ENCODE peak calls at places on chromosomes 5 and 9, in nine cellular contexts. O is activated naive CD8-positive, alpha-beta T cell treated with anti-CD3 and anti-CD28 coated beads for 36 hours; R is heart left ventricle; Y is adrenal gland; J is non-pigmented ciliary epithelial cell; N is brain microvascular endothelial cell; W is left kidney; E is dermis blood vessel endothelial cell; U is activated gamma-delta T cell. K is an unnamed sample.

GRCh38 chr9:107932036-107932435 is 442.5 kb upstream of the KLF4 start:
- DNase-seq in N (peak; percentile 18), W (no peak), Y (no peak), J (no peak), O (no peak), R (no peak), E (no peak), U (no peak), K (no peak)

GRCh38 chr9:86408121-86408520 is 53.9 kb upstream of the TUT7 start:
- DNase-seq in W (no peak), Y (no peak), U (no peak), E (no peak), J (peak; percentile 6), O (no peak), R (no peak), N (no peak), K (no peak)

GRCh38 chr9:81540142-81540701 is 149.1 kb downstream of the TLE1 start:
- DNase-seq in W (no peak), J (no peak), N (no peak), U (no peak), E (no peak), R (no peak), O (no peak), Y (no peak), K (no peak)

GRCh38 chr5:127442085-127442484 is 75.4 kb upstream of the PRRC1 start:
- DNase-seq in J (no peak), N (no peak), O (no peak), E (peak; percentile 33), U (no peak), W (peak; percentile 14), R (no peak), Y (no peak), K (no peak)

GRCh38 chr5:107542831-107543231 is 127.9 kb downstream of the EFNA5 start:
- DNase-seq in O (no peak), E (peak; percentile 77), N (peak; percentile 59), U (no peak), Y (peak; percentile 74), J (no peak), R (peak; percentile 75), W (no peak), K (peak; percentile 2)

GRCh38 chr5:137975208-137975607 is 57.7 kb downstream of the FAM13B start:
- DNase-seq in R (no peak), E (no peak), W (no peak), O (no peak), J (no peak), U (no peak), N (no peak), Y (no peak), K (no peak)

GRCh38 chr5:126031989-126032716 is 391.1 kb upstream of the GRAMD2B start:
- DNase-seq in J (peak; percentile 52), O (no peak), R (peak; percentile 73), U (no peak), E (peak; percentile 2), N (peak; percentile 84), W (no peak), Y (peak; percentile 25), K (no peak)

GRCh38 chr9:27088981-27089380 is 20.0 kb upstream of the TEK start:
- DNase-seq in Y (no peak), E (no peak), U (no peak), W (no peak), J (peak; percentile 65), O (no peak), R (no peak), N (peak; percentile 66), K (no peak)

GRCh38 chr5:179762079-179762780 is 29.6 kb downstream of the MAML1 start:
- DNase-seq in J (no peak), W (no peak), O (no peak), E (no peak), R (no peak), U (no peak), N (peak; percentile 31), Y (peak; percentile 48), K (peak; percentile 9)

GRCh38 chr5:150515446-150515845 is 7.5 kb downstream of the NDST1 start:
- DNase-seq in R (no peak), Y (no peak), E (peak; percentile 34), U (no peak), W (no peak), J (no peak), O (no peak), N (peak; percentile 59), K (no peak)

GRCh38 chr9:110538169-110538568 is 41.4 kb downstream of the SVEP1 start:
- DNase-seq in N (no peak), R (no peak), E (no peak), J (no peak), O (no peak), W (no peak), U (no peak), Y (no peak), K (no peak)

GRCh38 chr5:57850109-57850508 is 367.5 kb upstream of the ACTBL2 start:
- DNase-seq in Y (no peak), W (no peak), O (no peak), N (no peak), U (no peak), J (no peak), E (peak; percentile 23), R (no peak), K (no peak)

GRCh38 chr9:34279431-34279830 is 49.6 kb downstream of the KIF24 start:
- DNase-seq in R (no peak), E (peak; percentile 81), U (no peak), W (peak; percentile 88), N (no peak), Y (no peak), O (no peak), J (no peak), K (no peak)

GRCh38 chr9:130912932-130913598 is 16.5 kb upstream of the QRFP start:
- DNase-seq in O (no peak), E (peak; percentile 55), J (no peak), N (peak; percentile 49), W (peak; percentile 84), Y (no peak), U (no peak), R (no peak), K (no peak)

GRCh38 chr9:15231788-15232635 is 75.0 kb downstream of the TTC39B start:
- DNase-seq in E (peak; percentile 70), R (no peak), U (no peak), J (no peak), Y (no peak), O (no peak), N (no peak), W (peak; percentile 17), K (peak; percentile 22)

GRCh38 chr5:119036101-119036762 is 34.7 kb upstream of the DMXL1 start:
- DNase-seq in Y (no peak), E (peak; percentile 30), N (peak; percentile 29), U (no peak), R (no peak), W (no peak), O (no peak), J (peak; percentile 50), K (no peak)

GRCh38 chr9:98805506-98806272 is 1.8 kb upstream of the GALNT12 start:
- DNase-seq in J (peak; percentile 67), N (peak; percentile 58), U (no peak), W (no peak), Y (peak; percentile 48), O (no peak), E (no peak), R (no peak), K (no peak)

GRCh38 chr9:20398511-20399338 is 223.6 kb downstream of the MLLT3 start:
- DNase-seq in J (no peak), R (no peak), W (no peak), U (no peak), O (no peak), N (no peak), Y (no peak), E (no peak), K (no peak)

GRCh38 chr9:87520172-87520683 is 22.6 kb downstream of the DAPK1 start:
- DNase-seq in E (no peak), J (no peak), W (no peak), R (no peak), N (no peak), Y (no peak), U (no peak), O (no peak), K (no peak)

GRCh38 chr5:36701085-36701691 is 94.8 kb downstream of the SLC1A3 start:
- DNase-seq in Y (no peak), U (no peak), O (no peak), W (peak; percentile 48), N (no peak), R (no peak), E (no peak), J (no peak), K (no peak)

GRCh38 chr5:77518304-77518703 is 26.2 kb upstream of the WDR41 start:
- DNase-seq in R (no peak), U (no peak), N (no peak), J (no peak), W (peak; percentile 29), E (peak; percentile 31), O (no peak), Y (no peak), K (peak; percentile 18)

GRCh38 chr5:126830061-126830460 is 53.1 kb downstream of the LMNB1 start:
- DNase-seq in E (no peak), R (no peak), W (no peak), U (no peak), J (no peak), O (no peak), Y (no peak), N (no peak), K (no peak)